ENCODE peak calls at places on chromosome 12, in five cellular contexts. One of them, this sample, is unnamed.

GRCh38 chr12:6635375-6635855 is 344 bp downstream of the LPAR5 start:
- DNase-seq in stromal cell of bone marrow: no peak
- DNase-seq in SHP77: no peak
- DNase-seq in GM20000: peak
- DNase-seq in AG20443: no peak
- DNase-seq in this sample: peak

GRCh38 chr12:66984962-66985361 is 284.2 kb upstream of the CAND1 start:
- DNase-seq in stromal cell of bone marrow: no peak
- DNase-seq in SHP77: no peak
- DNase-seq in GM20000: no peak
- DNase-seq in AG20443: no peak
- DNase-seq in this sample: no peak

GRCh38 chr12:4215862-4216541 is 57.6 kb upstream of the CCND2 start:
- DNase-seq in stromal cell of bone marrow: no peak
- DNase-seq in SHP77: no peak
- DNase-seq in GM20000: peak
- DNase-seq in AG20443: no peak
- DNase-seq in this sample: no peak

GRCh38 chr12:3313066-3313465 is 177.9 kb upstream of the PRMT8 start:
- DNase-seq in stromal cell of bone marrow: peak
- DNase-seq in SHP77: peak
- DNase-seq in GM20000: no peak
- DNase-seq in AG20443: peak
- DNase-seq in this sample: peak

GRCh38 chr12:12008931-12009611 is 61.7 kb upstream of the BCL2L14 start:
- DNase-seq in stromal cell of bone marrow: no peak
- DNase-seq in SHP77: no peak
- DNase-seq in GM20000: no peak
- DNase-seq in AG20443: peak
- DNase-seq in this sample: peak

GRCh38 chr12:132154941-132155770 is 10.9 kb downstream of the NOC4L start:
- DNase-seq in stromal cell of bone marrow: no peak
- DNase-seq in SHP77: no peak
- DNase-seq in GM20000: no peak
- DNase-seq in AG20443: no peak
- DNase-seq in this sample: no peak

GRCh38 chr12:10554228-10554970 is 48.7 kb downstream of the EIF2S3B start:
- DNase-seq in stromal cell of bone marrow: no peak
- DNase-seq in SHP77: no peak
- DNase-seq in GM20000: no peak
- DNase-seq in AG20443: no peak
- DNase-seq in this sample: no peak

GRCh38 chr12:122846622-122847515 is 11.6 kb downstream of the HIP1R start:
- DNase-seq in stromal cell of bone marrow: no peak
- DNase-seq in SHP77: no peak
- DNase-seq in GM20000: no peak
- DNase-seq in AG20443: no peak
- DNase-seq in this sample: peak

GRCh38 chr12:38053655-38054464 is 262.7 kb upstream of the ALG10B start:
- DNase-seq in stromal cell of bone marrow: no peak
- DNase-seq in SHP77: peak
- DNase-seq in GM20000: no peak
- DNase-seq in AG20443: no peak
- DNase-seq in this sample: no peak

GRCh38 chr12:104314242-104314614 is 10.7 kb downstream of the EID3 start:
- DNase-seq in stromal cell of bone marrow: no peak
- DNase-seq in SHP77: no peak
- DNase-seq in GM20000: no peak
- DNase-seq in AG20443: no peak
- DNase-seq in this sample: no peak

GRCh38 chr12:109389146-109389545 is 41.4 kb downstream of the MYO1H start:
- DNase-seq in stromal cell of bone marrow: no peak
- DNase-seq in SHP77: no peak
- DNase-seq in GM20000: no peak
- DNase-seq in AG20443: no peak
- DNase-seq in this sample: no peak

GRCh38 chr12:108307006-108307405 is 32.1 kb downstream of the CMKLR1 start:
- DNase-seq in stromal cell of bone marrow: peak
- DNase-seq in SHP77: no peak
- DNase-seq in GM20000: no peak
- DNase-seq in AG20443: peak
- DNase-seq in this sample: peak

GRCh38 chr12:1930816-1931597 is 12.6 kb upstream of the CACNA2D4 start:
- DNase-seq in stromal cell of bone marrow: no peak
- DNase-seq in SHP77: no peak
- DNase-seq in GM20000: no peak
- DNase-seq in AG20443: no peak
- DNase-seq in this sample: peak

GRCh38 chr12:118103601-118104382 is at the start of gene VSIG10:
- DNase-seq in stromal cell of bone marrow: peak
- DNase-seq in SHP77: peak
- DNase-seq in GM20000: peak
- DNase-seq in AG20443: peak
- DNase-seq in this sample: peak

GRCh38 chr12:116434155-116435065 is 124.8 kb upstream of the MAP1LC3B2 start:
- DNase-seq in stromal cell of bone marrow: peak
- DNase-seq in SHP77: peak
- DNase-seq in GM20000: no peak
- DNase-seq in AG20443: peak
- DNase-seq in this sample: peak

This sample was measured in osteoblast.